ENCODE peak calls at places on chromosomes 5 and 9, in nine cellular contexts. Q is breast epithelium, L is RWPE1, K is body of pancreas, O is IMR-90, H is mammary epithelial cell, B is spleen, T is astrocyte, S is ovary. P is an unnamed sample.

GRCh38 chr5:65076251-65076869 is 307.6 kb downstream of the CWC27 start:
- DNase-seq in S (peak; percentile 54), L (peak; percentile 51), K (peak; percentile 38), H (peak; percentile 52), T (peak; percentile 72), Q (no peak), O (peak; percentile 54), B (no peak), P (peak; percentile 48)

GRCh38 chr5:136018814-136019777 is 9.7 kb upstream of the TGFBI start:
- DNase-seq in Q (peak; percentile 33), L (no peak), O (peak; percentile 99), T (peak; percentile 96), S (peak; percentile 57), B (no peak), H (peak; percentile 41), K (no peak), P (peak; percentile 97)

GRCh38 chr5:115602585-115603125 is 376 bp upstream of the TICAM2 start:
- DNase-seq in Q (no peak), O (no peak), H (no peak), S (no peak), K (no peak), T (peak; percentile 25), L (no peak), B (no peak), P (no peak)

GRCh38 chr9:74172874-74173273 is 324.3 kb upstream of the RORB start:
- DNase-seq in Q (no peak), O (no peak), K (no peak), H (no peak), T (no peak), L (no peak), B (no peak), S (no peak), P (no peak)

GRCh38 chr9:99351647-99352046 is 129.6 kb downstream of the SEC61B start:
- DNase-seq in H (no peak), K (no peak), S (no peak), B (no peak), Q (no peak), L (no peak), T (no peak), O (no peak), P (no peak)

GRCh38 chr9:123445981-123446610 is 90.1 kb downstream of the CRB2 start:
- DNase-seq in Q (no peak), K (no peak), S (no peak), T (peak; percentile 72), H (no peak), L (peak; percentile 65), O (peak; percentile 43), B (peak; percentile 14), P (peak; percentile 16)

GRCh38 chr5:35038891-35039290 is 8.9 kb downstream of the AGXT2 start:
- DNase-seq in L (no peak), B (no peak), S (no peak), T (no peak), Q (no peak), O (no peak), K (no peak), H (no peak), P (no peak)

GRCh38 chr5:43174586-43174985 is 17.4 kb upstream of the NIM1K start:
- DNase-seq in O (no peak), T (no peak), L (no peak), Q (no peak), K (no peak), S (no peak), H (no peak), B (no peak), P (no peak)

GRCh38 chr5:848671-849111 is 2.1 kb downstream of the ZDHHC11 start:
- DNase-seq in S (peak; percentile 5), H (no peak), B (peak; percentile 50), K (no peak), L (no peak), O (no peak), Q (no peak), T (no peak), P (no peak)

GRCh38 chr5:53095931-53096525 is 13.5 kb downstream of the MOCS2 start:
- DNase-seq in S (peak; percentile 76), B (no peak), O (peak; percentile 75), L (peak; percentile 65), Q (peak; percentile 52), K (peak; percentile 58), H (peak; percentile 37), T (no peak), P (peak; percentile 75)

GRCh38 chr5:150540615-150541396 is 32.9 kb downstream of the NDST1 start:
- DNase-seq in O (peak; percentile 98), T (peak; percentile 96), B (peak; percentile 4), K (peak; percentile 48), H (peak; percentile 93), S (peak; percentile 85), L (peak; percentile 86), Q (peak; percentile 81), P (peak; percentile 98)

GRCh38 chr9:2157277-2158105 is 142.3 kb downstream of the SMARCA2 start:
- DNase-seq in B (peak; percentile 78), S (peak; percentile 56), T (peak; percentile 67), O (peak; percentile 69), K (peak; percentile 48), L (peak; percentile 16), H (peak; percentile 72), Q (no peak), P (peak; percentile 66)

GRCh38 chr5:103258957-103259704 is 568 bp downstream of the MACIR start:
- DNase-seq in T (peak; percentile 28), Q (peak; percentile 18), S (peak; percentile 41), L (peak; percentile 52), B (peak; percentile 94), O (peak; percentile 19), H (peak; percentile 67), K (peak; percentile 52), P (peak; percentile 13)

GRCh38 chr9:89153618-89154017 is 25.0 kb downstream of the SHC3 start:
- DNase-seq in Q (no peak), H (peak; percentile 90), T (peak; percentile 91), K (no peak), S (no peak), B (no peak), O (peak; percentile 94), L (peak; percentile 76), P (peak; percentile 89)

GRCh38 chr9:134043531-134043988 is 18.3 kb downstream of the BRD3OS start:
- DNase-seq in L (no peak), Q (no peak), S (no peak), H (no peak), T (no peak), O (no peak), K (no peak), B (no peak), P (no peak)

GRCh38 chr9:134040176-134040565 is 14.9 kb downstream of the BRD3OS start:
- DNase-seq in T (no peak), S (no peak), Q (no peak), L (no peak), B (peak; percentile 65), O (no peak), K (no peak), H (no peak), P (no peak)

GRCh38 chr9:134041649-134041962 is 16.3 kb downstream of the BRD3OS start:
- DNase-seq in H (no peak), B (no peak), O (no peak), S (no peak), Q (no peak), K (no peak), L (no peak), T (no peak), P (no peak)

GRCh38 chr9:134039386-134040175 is 14.3 kb downstream of the BRD3OS start:
- DNase-seq in L (no peak), B (peak; percentile 63), K (no peak), H (no peak), Q (no peak), S (no peak), T (no peak), O (no peak), P (no peak)

GRCh38 chr9:134040831-134041648 is 15.8 kb downstream of the BRD3OS start:
- DNase-seq in K (no peak), O (no peak), Q (no peak), B (no peak), T (no peak), H (no peak), S (no peak), L (no peak), P (no peak)
- H3K27ac ChIP-seq in K (no peak overlapping the region), O (no peak overlapping the region), Q (no peak overlapping the region), B (no peak overlapping the region), T (no peak overlapping the region), H (no peak overlapping the region), S (no peak overlapping the region), L (peak overlapping the region; percentile 34), P (no peak overlapping the region)

GRCh38 chr5:98773464-98774191 is at the start of gene RGMB:
- DNase-seq in T (peak; percentile 99), L (peak; percentile 100), S (peak; percentile 99), K (peak; percentile 97), B (peak; percentile 96), H (peak; percentile 98), O (peak; percentile 99), Q (peak; percentile 98), P (peak; percentile 99)
- TF ChIP-seq CTCF in T (no peak), L (peak; percentile 18), S (no peak), K (no peak), B (no peak), H (peak; percentile 17), O (no peak), Q (no peak), P (no peak)

GRCh38 chr5:158977642-158978041 is 122.1 kb downstream of the EBF1 start:
- DNase-seq in O (no peak), Q (no peak), S (no peak), H (no peak), K (no peak), T (no peak), B (no peak), L (no peak), P (peak; percentile 47)

GRCh38 chr5:158979290-158979689 is 120.4 kb downstream of the EBF1 start:
- DNase-seq in L (no peak), Q (no peak), B (no peak), S (no peak), K (no peak), T (no peak), H (no peak), O (no peak), P (no peak)

GRCh38 chr5:158976035-158976434 is 123.7 kb downstream of the EBF1 start:
- DNase-seq in B (no peak), O (peak; percentile 88), K (no peak), S (no peak), H (peak; percentile 26), L (peak; percentile 74), T (peak; percentile 94), Q (no peak), P (peak; percentile 47)

GRCh38 chr5:158979749-158980521 is 119.8 kb downstream of the EBF1 start:
- DNase-seq in H (peak; percentile 12), O (peak; percentile 29), Q (no peak), K (peak; percentile 34), B (no peak), T (peak; percentile 49), L (peak; percentile 35), S (peak; percentile 69), P (peak; percentile 44)

GRCh38 chr5:158978061-158978745 is 121.5 kb downstream of the EBF1 start:
- DNase-seq in K (no peak), T (peak; percentile 80), H (no peak), Q (no peak), O (peak; percentile 68), S (no peak), B (no peak), L (no peak), P (peak; percentile 20)
- H3K27ac ChIP-seq in K (no peak overlapping the region), T (peak overlapping the region; percentile 75), H (no peak overlapping the region), Q (peak overlapping the region; percentile 33), O (no peak overlapping the region), S (no peak overlapping the region), B (no peak overlapping the region), L (no peak overlapping the region), P (peak overlapping the region; percentile 87)

DNA sequence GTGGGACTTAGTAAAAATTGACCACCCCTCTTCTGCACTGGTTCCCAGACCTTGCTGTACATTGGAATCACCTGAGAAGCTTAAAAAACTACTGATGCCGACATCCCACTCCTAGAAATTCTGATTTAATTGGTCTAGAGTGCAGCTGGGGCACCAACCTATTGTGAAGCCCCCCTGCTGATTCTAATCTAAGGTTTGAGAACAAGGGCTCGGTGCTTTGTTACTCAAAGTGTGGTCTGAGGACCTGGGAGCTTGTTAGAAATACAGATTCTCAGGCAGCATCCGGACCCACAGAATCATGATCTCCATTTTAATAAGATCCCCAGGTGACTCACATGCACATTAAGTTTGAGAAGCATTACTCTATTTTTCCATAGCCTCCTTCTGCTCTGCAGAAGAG is 57.8 kb upstream of the LPAR1 start:
- DNase-seq in H (no peak), B (no peak), L (no peak), Q (no peak), S (no peak), O (no peak), K (no peak), T (no peak), P (no peak)
- TF ChIP-seq CTCF in H (no peak), B (no peak), L (no peak), Q (no peak), S (no peak), O (no peak), K (no peak), T (no peak), P (no peak)

P was measured in brain microvascular endothelial cell.